ENCODE peak calls at places on chromosomes 12 and 14, in five cellular contexts. E, Z, H, Q and A are unnamed samples.

GRCh38 chr12:25187781-25188180 is 7.2 kb downstream of the DNAI7 start:
- DNase-seq in Q (no peak), Z (no peak), H (no peak), E (no peak), A (no peak)

GRCh38 chr14:89349196-89350008 is 67.6 kb downstream of the FOXN3 start:
- DNase-seq in E (no peak), Z (no peak), H (peak), Q (no peak), A (no peak)

GRCh38 chr14:99415496-99416281 is 65.0 kb downstream of the SETD3 start:
- DNase-seq in Q (peak), H (peak), Z (no peak), E (peak), A (peak)

GRCh38 chr12:67161322-67161918 is 107.7 kb upstream of the CAND1 start:
- DNase-seq in E (peak), Q (no peak), Z (peak), H (peak), A (peak)

GRCh38 chr12:64663019-64663418 is 52.7 kb downstream of the RASSF3 start:
- DNase-seq in Q (no peak), H (no peak), Z (no peak), E (no peak), A (no peak)

GRCh38 chr14:73758392-73759182 is 44.4 kb upstream of the PNMA1 start:
- DNase-seq in Q (no peak), H (peak), Z (peak), E (peak), A (peak)

GRCh38 chr12:104793280-104793679 is 164.8 kb downstream of the SLC41A2 start:
- DNase-seq in H (no peak), Z (no peak), E (no peak), Q (no peak), A (no peak)

GRCh38 chr12:62127516-62127915 is 132.7 kb upstream of the USP15 start:
- DNase-seq in E (no peak), H (no peak), Z (no peak), Q (no peak), A (no peak)

GRCh38 chr14:68020999-68021663 is 201.6 kb downstream of the RAD51B start:
- DNase-seq in H (no peak), Q (peak), Z (no peak), E (no peak), A (peak)

GRCh38 chr12:52075409-52075724 is 4.1 kb upstream of the SMIM41 start:
- DNase-seq in Z (no peak), H (no peak), E (no peak), Q (no peak), A (no peak)

GRCh38 chr14:68841030-68841809 is 48.4 kb upstream of the ZFP36L1 start:
- DNase-seq in E (no peak), Q (no peak), H (no peak), Z (no peak), A (no peak)

GRCh38 chr14:73753043-73753886 is 39.1 kb upstream of the PNMA1 start:
- DNase-seq in Q (no peak), E (peak), Z (no peak), H (no peak), A (no peak)

GRCh38 chr12:118376089-118377004 is at the start of gene SUDS3:
- DNase-seq in E (peak), Z (peak), H (peak), Q (peak), A (peak)

DNA sequence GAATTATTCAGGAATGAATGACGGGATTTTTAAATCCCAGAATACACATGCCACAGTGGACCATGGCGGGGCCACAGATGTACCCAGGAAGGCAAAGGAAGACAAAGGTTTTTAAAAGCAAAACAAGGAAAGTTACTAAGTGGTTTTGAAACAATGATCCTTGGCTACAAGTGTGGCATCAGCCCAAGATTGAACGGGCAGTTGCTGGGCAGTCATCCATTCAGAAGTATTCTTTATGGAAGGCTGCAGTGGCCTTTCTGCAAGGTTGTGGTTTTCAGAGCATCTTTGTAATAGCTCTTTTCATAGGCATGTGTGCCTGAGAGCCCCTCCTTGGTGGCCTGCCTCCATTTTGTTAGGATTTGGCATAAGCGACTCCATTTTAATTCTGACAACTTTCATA is 13.4 kb upstream of the IFI27 start:
- DNase-seq in Q (no peak), H (no peak), E (no peak), Z (no peak), A (no peak)
- TF ChIP-seq SUZ12 in Q (no peak), H (no peak), E (no peak), Z (no peak), A (no peak)

DNA sequence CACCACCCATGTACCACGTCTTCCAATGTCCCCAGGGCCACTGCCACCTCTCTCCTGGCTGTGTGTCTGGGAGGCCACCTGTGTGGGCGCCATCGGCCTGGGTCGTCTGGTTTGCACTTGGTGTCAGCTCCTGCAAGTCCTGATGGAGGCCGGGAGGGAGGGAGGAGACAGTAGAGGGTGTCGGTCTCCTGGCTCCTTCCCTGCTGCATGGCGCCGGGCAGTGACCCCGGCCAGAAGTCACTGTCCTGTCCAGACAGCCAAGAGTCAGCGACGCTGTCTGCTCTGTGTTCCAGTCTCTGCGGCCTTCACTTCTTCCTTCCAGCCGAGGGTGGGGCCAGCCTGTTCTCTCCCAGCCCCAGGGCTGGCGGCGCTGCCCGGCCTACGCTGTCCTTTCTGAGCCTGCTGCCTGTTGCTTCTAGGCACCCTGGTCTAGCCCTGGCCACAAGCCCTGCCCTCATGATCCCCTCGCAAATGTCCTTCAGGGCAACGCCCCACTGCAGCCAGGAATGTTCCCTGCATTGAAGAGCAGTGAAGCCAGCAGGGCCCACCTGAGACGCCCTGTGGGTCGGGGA is 13.0 kb upstream of the LBHD2 start:
- DNase-seq in E (no peak), Z (no peak), H (no peak), Q (no peak), A (no peak)
- TF ChIP-seq SUZ12 in E (no peak), Z (no peak), H (no peak), Q (no peak), A (no peak)

GRCh38 chr12:2876431-2877046 is 435 bp downstream of the FOXM1 start:
- DNase-seq in Q (no peak), E (no peak), Z (no peak), H (no peak), A (peak)
- TF ChIP-seq SUZ12 in Q (no peak), E (no peak), Z (no peak), H (no peak), A (no peak)

GRCh38 chr12:79725987-79726386 is 35.2 kb upstream of the PAWR start:
- DNase-seq in E (no peak), Z (no peak), H (no peak), Q (no peak), A (no peak)
- TF ChIP-seq SUZ12 in E (no peak), Z (no peak), H (no peak), Q (no peak), A (no peak)

GRCh38 chr12:119683413-119683812 is 15.5 kb downstream of the PRKAB1 start:
- DNase-seq in H (no peak), Q (no peak), Z (no peak), E (no peak), A (no peak)
- TF ChIP-seq SUZ12 in H (no peak), Q (no peak), Z (no peak), E (no peak), A (no peak)

GRCh38 chr12:114919479-114919878 is 235.5 kb upstream of the TBX3 start:
- DNase-seq in H (no peak), E (peak), Z (no peak), Q (no peak), A (no peak)
- TF ChIP-seq SUZ12 in H (no peak), E (no peak), Z (no peak), Q (no peak), A (no peak)

GRCh38 chr12:19129121-19129485 is 430 bp upstream of the PLEKHA5 start:
- DNase-seq in E (no peak), Q (no peak), H (no peak), Z (no peak), A (no peak)
- TF ChIP-seq SUZ12 in E (no peak), Q (no peak), H (no peak), Z (no peak), A (no peak)

GRCh38 chr14:92449404-92449975 is 64.1 kb upstream of the RIN3 start:
- DNase-seq in H (no peak), Q (no peak), Z (no peak), E (no peak), A (no peak)
- TF ChIP-seq SUZ12 in H (no peak), Q (no peak), Z (no peak), E (no peak), A (no peak)

DNA sequence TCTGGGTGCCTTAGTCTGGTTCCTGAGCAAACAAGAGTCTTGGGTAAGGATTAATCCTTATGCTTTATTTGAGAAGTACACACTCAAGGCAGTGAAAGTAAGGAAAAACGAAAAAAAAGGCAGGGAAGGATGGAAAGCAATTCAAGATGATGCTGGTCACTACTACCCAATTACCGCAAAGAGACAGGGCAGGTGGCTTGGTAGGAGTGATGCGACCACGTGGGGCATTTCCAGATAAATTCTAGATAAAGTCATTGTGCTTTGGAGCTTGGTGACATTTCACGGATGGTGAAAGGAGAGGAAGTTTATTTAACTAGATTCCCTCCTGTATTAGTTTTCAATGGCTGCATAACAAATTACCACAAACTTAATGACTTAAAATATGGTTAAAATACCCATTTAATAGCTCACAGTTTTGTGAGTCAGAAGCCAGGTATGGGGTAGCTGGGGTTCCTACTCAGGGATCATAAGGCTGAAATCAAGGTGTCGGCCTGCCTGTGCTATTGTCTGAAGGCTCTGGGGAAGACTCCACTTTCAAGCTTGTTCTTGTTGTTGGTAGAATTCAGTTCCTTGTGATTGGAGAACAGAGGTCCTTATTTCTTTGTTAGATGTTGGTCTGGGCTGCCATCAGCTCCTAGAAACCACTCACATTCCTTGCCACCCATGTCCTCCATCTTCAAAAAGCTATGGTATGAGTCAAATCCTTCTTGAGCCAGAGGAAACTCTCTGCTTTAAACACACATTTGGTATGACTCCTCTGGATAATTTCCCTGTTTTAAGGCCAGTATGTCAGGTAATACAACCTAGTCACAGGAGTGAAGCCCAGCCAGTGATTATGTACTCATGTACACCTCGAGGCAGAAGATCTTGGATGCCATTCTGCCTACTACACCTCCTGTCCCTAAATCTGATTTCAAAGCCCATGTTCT is 5.6 kb upstream of the HMGA2 start:
- DNase-seq in E (no peak), Z (no peak), Q (no peak), H (no peak), A (no peak)
- TF ChIP-seq SUZ12 in E (no peak), Z (no peak), Q (no peak), H (no peak), A (no peak)

DNA sequence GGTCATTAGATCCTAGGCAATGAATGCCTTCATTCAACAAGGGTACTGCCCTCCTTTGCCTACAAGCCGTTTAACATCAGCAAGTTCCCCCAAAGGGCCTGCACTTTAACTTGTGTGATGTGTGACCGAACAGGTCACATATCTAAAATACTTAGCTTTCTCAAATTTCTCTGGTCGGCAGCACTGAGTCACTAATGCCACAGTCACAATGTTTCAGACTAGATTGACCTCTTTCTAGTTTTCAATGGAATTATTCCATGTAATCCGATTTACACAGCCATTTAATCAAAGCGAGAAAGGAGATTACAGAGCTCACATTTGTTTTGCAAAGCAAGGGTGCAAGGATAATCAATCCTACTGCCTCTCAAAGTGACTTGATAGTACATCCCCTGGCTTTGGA is 2.0 kb downstream of the KITLG start:
- DNase-seq in E (peak), Q (no peak), H (no peak), Z (no peak), A (no peak)
- TF ChIP-seq SUZ12 in E (no peak), Q (no peak), H (no peak), Z (no peak), A (no peak)